ENCODE peak calls at places on chromosome 18, in five cellular contexts. U, J, N, M and W are unnamed samples. For H3K4me1, the result is how much of the 10 kb centered on the place peaks cover.

GRCh38 chr18:23479829-23480505 is 23.3 kb upstream of the RMC1 start:
- DNase-seq in U (no peak), J (no peak), N (no peak), M (no peak), W (no peak)

GRCh38 chr18:9150116-9150515 is 13.5 kb downstream of the ANKRD12 start:
- DNase-seq in U (no peak), J (no peak), N (no peak), M (no peak), W (no peak)

GRCh38 chr18:48896875-48897511 is 53.8 kb downstream of the SMAD7 start:
- DNase-seq in U (peak), J (no peak), N (peak), M (peak), W (peak)

GRCh38 chr18:49018553-49018943 is 67.8 kb upstream of the SMAD7 start:
- DNase-seq in U (no peak), J (no peak), N (no peak), M (no peak), W (peak)

GRCh38 chr18:50866765-50867164 is 12.2 kb upstream of the ME2 start:
- DNase-seq in U (no peak), J (no peak), N (peak), M (no peak), W (no peak)

GRCh38 chr18:10270160-10270571 is 184.3 kb upstream of the APCDD1 start:
- DNase-seq in U (no peak), J (no peak), N (no peak), M (no peak), W (no peak)

GRCh38 chr18:23563377-23564043 is 22.8 kb downstream of the NPC1 start:
- DNase-seq in U (no peak), J (no peak), N (no peak), M (no peak), W (no peak)

GRCh38 chr18:57807336-57808117 is 4.4 kb upstream of the ATP8B1 start:
- DNase-seq in U (no peak), J (no peak), N (no peak), M (no peak), W (no peak)

GRCh38 chr18:70417847-70418246 is 129.0 kb downstream of the SOCS6 start:
- DNase-seq in U (no peak), J (no peak), N (no peak), M (no peak), W (no peak)

GRCh38 chr18:68275616-68276015 is 439.3 kb downstream of the TMX3 start:
- DNase-seq in U (no peak), J (no peak), N (no peak), M (no peak), W (no peak)

GRCh38 chr18:57743008-57743407 is 60.1 kb downstream of the ATP8B1 start:
- DNase-seq in U (no peak), J (no peak), N (no peak), M (no peak), W (no peak)

GRCh38 chr18:48820483-48821250 is 130.1 kb downstream of the SMAD7 start:
- DNase-seq in U (no peak), J (no peak), N (no peak), M (peak), W (no peak)

GRCh38 chr18:69995774-69996173 is 48.1 kb upstream of the CD226 start:
- DNase-seq in U (no peak), J (no peak), N (no peak), M (no peak), W (no peak)

GRCh38 chr18:40413160-40413559 is 1541.9 kb upstream of the PIK3C3 start:
- DNase-seq in U (no peak), J (no peak), N (no peak), M (no peak), W (no peak)

GRCh38 chr18:35971661-35972196 is 750 bp upstream of the RMP24 start:
- DNase-seq in U (no peak), J (no peak), N (no peak), M (no peak), W (no peak)

GRCh38 chr18:50286391-50287027 is 983 bp downstream of the CXXC1 start:
- DNase-seq in U (no peak), J (no peak), N (no peak), M (peak), W (peak)

GRCh38 chr18:48475635-48476549 is 62.9 kb upstream of the CTIF start:
- DNase-seq in U (peak), J (no peak), N (peak), M (no peak), W (no peak)

GRCh38 chr18:39244242-39244641 is 1678.6 kb upstream of the CELF4 start:
- DNase-seq in U (no peak), J (no peak), N (no peak), M (no peak), W (no peak)

GRCh38 chr18:8287184-8287885 is 321.9 kb upstream of the RAB12 start:
- DNase-seq in U (no peak), J (no peak), N (no peak), M (no peak), W (no peak)

GRCh38 chr18:68564961-68565360 is 149.9 kb downstream of the TMX3 start:
- DNase-seq in U (no peak), J (no peak), N (no peak), M (no peak), W (no peak)

GRCh38 chr18:31508781-31509180 is 10.8 kb downstream of the DSG2 start:
- DNase-seq in U (no peak), J (no peak), N (no peak), M (no peak), W (no peak)

GRCh38 chr18:32289480-32290075 is 99.7 kb downstream of the MEP1B start:
- DNase-seq in U (peak), J (no peak), N (peak), M (no peak), W (no peak)

GRCh38 chr18:32308493-32309120 is 118.8 kb downstream of the MEP1B start:
- DNase-seq in U (no peak), J (no peak), N (no peak), M (peak), W (no peak)

DNA sequence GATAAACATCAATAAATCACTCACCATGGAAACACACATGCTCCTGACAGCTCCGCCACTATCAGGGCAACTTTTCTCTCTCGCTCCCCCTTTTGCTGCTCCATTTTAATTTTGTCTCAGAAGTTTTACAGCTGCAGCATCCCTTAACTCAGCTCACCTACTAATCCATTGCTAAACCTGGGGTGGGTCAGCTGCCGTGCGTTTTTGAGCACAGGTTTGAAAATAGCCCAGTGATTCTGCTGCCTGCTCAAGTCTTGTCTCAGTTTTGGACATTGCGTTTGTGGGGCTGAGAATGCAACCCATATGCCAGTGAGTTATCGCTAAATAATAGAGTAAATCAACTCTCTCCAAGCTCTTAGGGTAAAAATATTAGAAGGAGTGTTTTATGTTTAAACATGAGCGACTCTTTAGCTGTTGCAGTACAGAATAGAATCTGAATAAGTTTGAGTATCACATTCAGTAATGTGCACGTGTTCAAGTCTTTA is 2.1 kb downstream of the TSHZ1 start:
- DNase-seq in U (no peak), J (no peak), N (no peak), M (no peak), W (no peak)
- H3K4me1 ChIP-seq in U (under half), J (half or more), N (under half), M (half or more), W (under half)

GRCh38 chr18:79513381-79514081 is 117.8 kb downstream of the NFATC1 start:
- DNase-seq in U (no peak), J (no peak), N (no peak), M (peak), W (no peak)

GRCh38 chr18:79517322-79517721 is 121.6 kb downstream of the NFATC1 start:
- DNase-seq in U (no peak), J (no peak), N (no peak), M (no peak), W (no peak)

GRCh38 chr18:79516441-79516931 is 120.8 kb downstream of the NFATC1 start:
- DNase-seq in U (no peak), J (no peak), N (no peak), M (peak), W (peak)

GRCh38 chr18:79515944-79516351 is 120.2 kb downstream of the NFATC1 start:
- DNase-seq in U (no peak), J (no peak), N (no peak), M (peak), W (no peak)

GRCh38 chr18:79515331-79515730 is 119.6 kb downstream of the NFATC1 start:
- DNase-seq in U (no peak), J (no peak), N (no peak), M (peak), W (no peak)
- H3K4me1 ChIP-seq in U (under half), J (under half), N (under half), M (under half), W (under half)

DNA sequence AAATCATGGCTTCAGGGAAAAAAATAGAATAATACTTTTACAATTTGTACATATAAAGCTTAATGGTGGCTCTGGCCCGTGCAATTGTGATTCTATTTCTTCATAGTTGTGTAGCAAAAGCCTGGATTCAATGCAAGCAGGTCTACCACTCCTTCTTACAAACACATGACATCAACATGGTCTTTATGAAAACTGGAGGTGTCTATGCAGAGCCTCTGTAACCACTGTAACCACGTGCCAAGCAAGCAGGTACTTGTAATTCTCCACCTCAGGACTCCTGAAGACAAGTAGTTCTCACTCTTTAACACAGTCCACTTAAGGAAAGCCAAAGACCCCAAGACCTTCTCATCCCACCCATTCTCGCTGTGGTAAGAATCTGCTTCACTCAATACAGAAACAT is 62.6 kb downstream of the METTL4 start:
- DNase-seq in U (no peak), J (no peak), N (no peak), M (no peak), W (no peak)
- H3K4me1 ChIP-seq in U (under half), J (under half), N (under half), M (under half), W (under half)

GRCh38 chr18:79455261-79455660 is 59.5 kb downstream of the NFATC1 start:
- DNase-seq in U (no peak), J (no peak), N (no peak), M (no peak), W (no peak)

GRCh38 chr18:79456105-79456980 is 60.6 kb downstream of the NFATC1 start:
- DNase-seq in U (no peak), J (no peak), N (no peak), M (no peak), W (no peak)

GRCh38 chr18:79452190-79452990 is 56.7 kb downstream of the NFATC1 start:
- DNase-seq in U (no peak), J (no peak), N (no peak), M (no peak), W (no peak)

GRCh38 chr18:79452991-79453645 is 57.4 kb downstream of the NFATC1 start:
- DNase-seq in U (no peak), J (no peak), N (no peak), M (no peak), W (no peak)

DNA sequence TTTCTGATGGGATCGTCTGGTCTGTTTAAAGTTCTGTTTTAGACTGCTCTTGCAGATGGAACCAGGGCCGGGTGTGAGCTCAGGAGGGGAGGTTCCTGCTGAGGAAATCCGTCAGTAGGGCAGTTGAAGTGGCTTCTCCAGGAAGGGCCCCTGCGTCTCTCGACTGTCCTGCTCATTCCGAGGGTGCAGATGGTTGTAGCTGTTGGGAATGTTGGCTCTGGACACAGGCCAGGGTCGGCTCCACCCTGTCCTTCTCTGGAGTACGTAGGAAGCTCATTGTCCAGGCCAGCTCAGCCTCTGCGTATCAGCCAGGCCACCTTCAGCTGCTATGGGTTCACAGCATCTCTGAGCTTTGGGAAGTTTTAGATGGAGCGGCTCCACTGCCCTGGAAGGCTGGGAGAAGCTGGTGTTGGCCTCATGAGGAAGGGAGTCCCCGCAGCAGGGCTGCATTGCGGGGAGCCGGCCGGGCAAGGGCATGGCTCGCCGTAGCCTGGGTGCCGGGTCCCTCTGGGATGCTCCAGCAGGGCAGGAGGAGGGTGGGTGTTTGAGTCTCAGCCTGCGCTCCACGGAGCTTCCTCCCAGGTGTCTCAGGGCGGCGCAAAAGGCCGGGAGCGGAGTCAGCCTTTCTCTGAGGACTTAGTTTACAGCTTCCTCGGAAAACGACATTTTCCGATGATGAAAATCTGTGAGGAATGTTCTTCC is 58.5 kb downstream of the NFATC1 start:
- DNase-seq in U (peak), J (no peak), N (no peak), M (no peak), W (no peak)
- H3K4me1 ChIP-seq in U (under half), J (under half), N (under half), M (under half), W (under half)